ENCODE peak calls at places on chromosomes 6 and 20, in ten cellular contexts. X is coronary artery, N is tibial artery, P is MM.1S, A is Panc1, C is breast epithelium, I is Peyer's patch, B is psoas muscle, V is ovary, U is astrocyte of the spinal cord. Q is an unnamed sample.

GRCh38 chr20:36919715-36920333 is 31.7 kb downstream of the SAMHD1 start:
- DNase-seq in X (no peak), N (no peak), P (peak), A (peak), C (no peak), I (no peak), B (no peak), V (no peak), U (peak), Q (peak)

GRCh38 chr6:69974193-69974592 is 107.8 kb downstream of the COL19A1 start:
- DNase-seq in X (no peak), N (no peak), P (no peak), A (no peak), C (no peak), I (no peak), B (no peak), V (no peak), U (no peak), Q (no peak)

GRCh38 chr20:38730167-38730988 is 6.1 kb downstream of the SLC32A1 start:
- DNase-seq in X (no peak), N (no peak), P (no peak), A (no peak), C (no peak), I (no peak), B (no peak), V (no peak), U (no peak), Q (no peak)

GRCh38 chr20:51799586-51799985 is 2.7 kb downstream of the SALL4 start:
- DNase-seq in X (no peak), N (no peak), P (no peak), A (no peak), C (no peak), I (no peak), B (no peak), V (no peak), U (no peak), Q (no peak)

GRCh38 chr6:89970609-89971337 is 76.5 kb downstream of the GJA10 start:
- DNase-seq in X (no peak), N (no peak), P (no peak), A (no peak), C (peak), I (no peak), B (peak), V (no peak), U (peak), Q (peak)

GRCh38 chr6:127342946-127343752 is at the start of gene ECHDC1:
- DNase-seq in X (peak), N (peak), P (peak), A (peak), C (peak), I (peak), B (peak), V (peak), U (peak), Q (peak)

GRCh38 chr20:17883592-17884317 is 84.8 kb downstream of the SNX5 start:
- DNase-seq in X (no peak), N (no peak), P (no peak), A (no peak), C (no peak), I (no peak), B (no peak), V (no peak), U (no peak), Q (no peak)

GRCh38 chr6:75199856-75200255 is 6.0 kb downstream of the COL12A1 start:
- DNase-seq in X (no peak), N (no peak), P (no peak), A (no peak), C (no peak), I (no peak), B (no peak), V (no peak), U (peak), Q (no peak)

GRCh38 chr6:85574932-85575598 is 18.6 kb downstream of the SNX14 start:
- DNase-seq in X (no peak), N (no peak), P (no peak), A (no peak), C (no peak), I (no peak), B (no peak), V (no peak), U (peak), Q (no peak)

GRCh38 chr6:146905313-146905712 is 298.9 kb upstream of the STXBP5 start:
- DNase-seq in X (no peak), N (peak), P (no peak), A (no peak), C (peak), I (no peak), B (no peak), V (no peak), U (peak), Q (no peak)

GRCh38 chr6:11427827-11428245 is 109.7 kb upstream of the TMEM170B start:
- DNase-seq in X (no peak), N (no peak), P (no peak), A (no peak), C (no peak), I (no peak), B (no peak), V (no peak), U (peak), Q (no peak)

DNA sequence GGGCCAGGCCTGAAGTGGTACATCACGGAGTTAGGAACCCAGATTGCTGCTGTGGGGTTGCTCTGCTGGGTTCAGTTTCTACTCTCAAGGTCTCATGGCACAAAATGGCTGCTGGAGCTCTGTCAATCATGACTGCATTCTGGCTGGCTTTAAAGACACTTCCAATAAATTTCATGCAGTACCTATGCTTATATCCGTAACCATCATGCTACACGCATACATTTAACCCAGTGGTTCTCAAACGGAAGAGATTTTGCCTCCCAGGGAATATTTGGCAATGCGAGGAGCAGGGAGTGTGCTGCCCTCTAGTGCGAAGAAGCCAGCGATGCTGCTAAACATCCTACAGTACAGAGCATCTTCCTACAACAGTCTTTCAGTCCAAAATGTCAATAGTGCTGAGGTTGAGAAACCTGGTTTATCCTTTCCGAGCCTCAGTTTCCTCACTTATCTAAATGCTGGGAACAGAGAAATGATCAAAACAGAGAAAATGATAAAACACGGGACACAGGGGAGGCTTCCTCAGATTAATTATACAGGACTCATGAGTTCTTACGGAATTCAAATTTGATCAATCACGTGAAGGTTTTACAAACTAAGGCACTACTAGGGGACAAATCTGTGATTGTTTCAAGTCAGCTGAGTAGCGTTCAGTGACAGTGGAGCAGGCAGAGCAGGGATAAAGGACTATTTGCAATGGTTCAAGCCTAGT is 9.6 kb upstream of the SLC2A10 start:
- DNase-seq in X (no peak), N (no peak), P (no peak), A (no peak), C (no peak), I (no peak), B (no peak), V (no peak), U (no peak), Q (no peak)
- TF ChIP-seq CTCF in X (no peak), N (peak), P (peak), A (peak), C (no peak), I (no peak), B (no peak), V (no peak), U (peak), Q (no peak)

GRCh38 chr6:96899599-96899998 is 1.9 kb upstream of the NDUFAF4 start:
- DNase-seq in X (no peak), N (no peak), P (no peak), A (no peak), C (no peak), I (no peak), B (no peak), V (no peak), U (no peak), Q (no peak)

GRCh38 chr6:96897396-96898240 is at the start of gene NDUFAF4:
- DNase-seq in X (peak), N (peak), P (peak), A (peak), C (peak), I (peak), B (peak), V (peak), U (peak), Q (peak)

GRCh38 chr6:96900873-96901272 is 3.2 kb upstream of the NDUFAF4 start:
- DNase-seq in X (no peak), N (no peak), P (no peak), A (no peak), C (no peak), I (no peak), B (no peak), V (no peak), U (no peak), Q (no peak)

GRCh38 chr6:96898241-96898851 is 655 bp upstream of the NDUFAF4 start:
- DNase-seq in X (no peak), N (no peak), P (no peak), A (no peak), C (no peak), I (no peak), B (no peak), V (no peak), U (peak), Q (no peak)

DNA sequence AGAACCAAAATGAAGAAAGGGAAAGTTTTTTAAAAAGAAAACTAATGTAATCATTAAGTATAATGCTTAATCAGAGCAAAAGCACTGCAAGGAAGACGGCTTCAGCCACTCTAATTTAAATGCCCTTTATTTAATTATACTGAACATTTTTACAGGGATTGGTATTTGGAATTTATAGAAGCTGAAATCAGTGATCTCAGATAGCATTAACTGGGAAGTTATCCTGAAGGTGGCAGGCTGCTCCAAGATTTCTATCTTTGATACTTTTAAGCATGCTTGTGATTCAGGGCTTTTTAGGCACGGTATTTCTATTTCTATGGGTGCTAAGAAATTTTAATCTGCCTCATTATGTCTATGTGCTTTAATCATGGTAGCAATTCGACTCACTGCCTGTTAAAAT is 1.3 kb upstream of the NDUFAF4 start:
- DNase-seq in X (no peak), N (no peak), P (peak), A (peak), C (no peak), I (no peak), B (no peak), V (peak), U (peak), Q (peak)
- TF ChIP-seq CTCF in X (no peak), N (peak), P (peak), A (peak), C (no peak), I (peak), B (peak), V (no peak), U (peak), Q (no peak)

GRCh38 chr20:35370751-35371150 is 41.0 kb downstream of the UQCC1 start:
- DNase-seq in X (no peak), N (no peak), P (no peak), A (no peak), C (no peak), I (no peak), B (no peak), V (no peak), U (no peak), Q (no peak)
- TF ChIP-seq CTCF in X (no peak), N (no peak), P (no peak), A (no peak), C (no peak), I (no peak), B (no peak), V (no peak), U (no peak), Q (no peak)

DNA sequence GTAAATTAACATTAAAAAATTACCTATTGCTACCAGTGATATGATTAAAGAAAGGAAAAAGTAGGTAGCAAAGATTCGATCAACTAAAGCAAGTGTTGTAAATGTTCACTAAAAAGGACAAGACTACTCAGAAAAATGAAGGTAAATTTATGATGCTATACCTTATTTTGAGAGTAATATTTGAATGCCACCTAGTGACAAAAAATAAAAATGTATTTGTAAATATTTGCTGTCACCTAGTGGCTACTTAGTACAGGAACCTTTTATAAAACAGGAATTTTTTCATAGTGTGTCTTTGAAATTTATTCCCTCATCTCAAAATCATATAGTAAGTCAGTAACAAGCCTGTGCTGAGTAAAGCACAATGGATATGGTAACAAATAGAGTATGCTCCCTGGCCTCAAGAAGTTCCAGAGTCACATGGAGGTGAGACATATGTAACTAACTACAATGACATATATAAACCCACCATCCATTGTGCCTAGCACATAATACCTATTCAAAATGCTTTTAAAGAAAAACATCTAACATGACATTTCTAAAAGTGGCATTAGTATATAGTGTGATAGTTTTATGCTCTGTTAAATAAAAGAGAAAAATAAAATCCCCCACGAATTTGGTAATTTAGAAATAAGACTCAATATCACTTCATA is 193.1 kb upstream of the SIM1 start:
- DNase-seq in X (no peak), N (no peak), P (peak), A (peak), C (no peak), I (no peak), B (no peak), V (no peak), U (peak), Q (no peak)
- TF ChIP-seq CTCF in X (no peak), N (no peak), P (peak), A (peak), C (peak), I (no peak), B (peak), V (no peak), U (peak), Q (peak)

Q was measured in endothelial cell.